ENCODE peak calls at places on chromosomes 12 and 14, in six cellular contexts. I is astrocyte, P is brain microvascular endothelial cell, J is SK-N-SH, T is ovary, L is cardiac muscle cell. K is an unnamed sample. For H3K36me3, the result is how much of the 10 kb centered on the place peaks cover.

GRCh38 chr12:56677680-56678079 is 10.4 kb downstream of the PTGES3 start:
- DNase-seq in I (no peak), P (no peak), J (no peak), T (no peak), L (no peak), K (no peak)

GRCh38 chr12:75294338-75294737 is 35.8 kb downstream of the CAPS2 start:
- DNase-seq in I (no peak), P (no peak), J (no peak), T (no peak), L (no peak), K (no peak)

GRCh38 chr14:24441904-24442239 is 704 bp downstream of the SDR39U1 start:
- DNase-seq in I (peak), P (no peak), J (no peak), T (no peak), L (no peak), K (peak)

GRCh38 chr12:5043589-5044419 is at the start of gene KCNA5:
- DNase-seq in I (no peak), P (no peak), J (peak), T (peak), L (peak), K (no peak)

GRCh38 chr12:31491819-31492598 is 98.9 kb downstream of the DENND5B start:
- DNase-seq in I (peak), P (peak), J (no peak), T (no peak), L (peak), K (no peak)

GRCh38 chr14:42480235-42480634 is 873.6 kb downstream of the LRFN5 start:
- DNase-seq in I (no peak), P (no peak), J (no peak), T (no peak), L (no peak), K (no peak)

GRCh38 chr12:123094349-123095073 is 56.4 kb downstream of the PITPNM2 start:
- DNase-seq in I (peak), P (peak), J (no peak), T (peak), L (peak), K (peak)

GRCh38 chr14:41749425-41749824 is 142.7 kb downstream of the LRFN5 start:
- DNase-seq in I (peak), P (peak), J (no peak), T (no peak), L (peak), K (no peak)

GRCh38 chr14:56979961-56980360 is 169.7 kb upstream of the OTX2 start:
- DNase-seq in I (no peak), P (no peak), J (no peak), T (no peak), L (no peak), K (no peak)

GRCh38 chr14:38646391-38646790 is 390.5 kb upstream of the CLEC14A start:
- DNase-seq in I (no peak), P (no peak), J (no peak), T (no peak), L (no peak), K (peak)

GRCh38 chr14:96158735-96159134 is 45.9 kb upstream of the BDKRB2 start:
- DNase-seq in I (no peak), P (no peak), J (no peak), T (no peak), L (no peak), K (no peak)

GRCh38 chr14:64510825-64511679 is 6.5 kb downstream of the ZBTB1 start:
- DNase-seq in I (peak), P (peak), J (peak), T (peak), L (peak), K (peak)

GRCh38 chr12:6362383-6362782 is 13.0 kb downstream of the SCNN1A start:
- DNase-seq in I (no peak), P (no peak), J (no peak), T (no peak), L (no peak), K (no peak)

GRCh38 chr12:45184145-45184958 is 31.5 kb upstream of the ANO6 start:
- DNase-seq in I (no peak), P (no peak), J (no peak), T (no peak), L (no peak), K (no peak)

GRCh38 chr12:132427177-132427725 is 62.7 kb upstream of the FBRSL1 start:
- DNase-seq in I (no peak), P (no peak), J (no peak), T (no peak), L (no peak), K (no peak)

GRCh38 chr12:5432011-5432400 is at the start of gene NTF3:
- DNase-seq in I (peak), P (no peak), J (peak), T (peak), L (peak), K (no peak)

GRCh38 chr12:25526778-25527177 is 26.3 kb downstream of the LMNTD1 start:
- DNase-seq in I (no peak), P (no peak), J (no peak), T (no peak), L (no peak), K (no peak)

GRCh38 chr12:78863482-78864427 is 819 bp upstream of the SYT1 start:
- DNase-seq in I (peak), P (peak), J (peak), T (peak), L (peak), K (peak)

GRCh38 chr12:101891462-101891971 is 14.1 kb downstream of the DRAM1 start:
- DNase-seq in I (peak), P (peak), J (no peak), T (no peak), L (peak), K (no peak)

GRCh38 chr14:53882684-53883083 is 73.9 kb downstream of the BMP4 start:
- DNase-seq in I (no peak), P (no peak), J (no peak), T (no peak), L (no peak), K (no peak)

GRCh38 chr12:55823419-55823818 is 5.6 kb downstream of the ORMDL2 start:
- DNase-seq in I (no peak), P (no peak), J (no peak), T (no peak), L (no peak), K (no peak)

GRCh38 chr12:59173696-59174095 is 253.4 kb upstream of the LRIG3 start:
- DNase-seq in I (no peak), P (no peak), J (no peak), T (no peak), L (no peak), K (no peak)

GRCh38 chr12:101654442-101654841 is 43.0 kb upstream of the CHPT1 start:
- DNase-seq in I (no peak), P (no peak), J (no peak), T (no peak), L (no peak), K (no peak)

GRCh38 chr12:121529184-121529583 is 51.6 kb downstream of the KDM2B start:
- DNase-seq in I (no peak), P (no peak), J (no peak), T (no peak), L (no peak), K (no peak)

GRCh38 chr14:29042546-29042945 is 276.0 kb downstream of the FOXG1 start:
- DNase-seq in I (no peak), P (no peak), J (no peak), T (no peak), L (no peak), K (no peak)

GRCh38 chr12:90102957-90103652 is 394.5 kb upstream of the ATP2B1 start:
- DNase-seq in I (peak), P (peak), J (peak), T (no peak), L (peak), K (peak)

GRCh38 chr14:60632777-60633176 is 16.5 kb downstream of the SIX1 start:
- DNase-seq in I (no peak), P (no peak), J (no peak), T (no peak), L (no peak), K (no peak)

GRCh38 chr12:125403145-125403789 is 338.0 kb downstream of the AACS start:
- DNase-seq in I (no peak), P (peak), J (peak), T (no peak), L (peak), K (no peak)

GRCh38 chr12:115320451-115320850 is 636.5 kb upstream of the TBX3 start:
- DNase-seq in I (no peak), P (no peak), J (no peak), T (no peak), L (no peak), K (no peak)

GRCh38 chr14:98173291-98173690 is 1098.7 kb downstream of the BCL11B start:
- DNase-seq in I (no peak), P (no peak), J (no peak), T (no peak), L (no peak), K (no peak)

GRCh38 chr14:96592591-96593388 is 90.6 kb downstream of the PAPOLA start:
- DNase-seq in I (peak), P (no peak), J (peak), T (no peak), L (peak), K (peak)

GRCh38 chr14:69092840-69093422 is 60.0 kb downstream of the DCAF5 start:
- DNase-seq in I (no peak), P (no peak), J (no peak), T (no peak), L (no peak), K (no peak)

GRCh38 chr12:131092911-131093901 is 139.5 kb downstream of the ADGRD1 start:
- DNase-seq in I (no peak), P (no peak), J (no peak), T (peak), L (no peak), K (peak)

GRCh38 chr14:64095620-64096019 is 198.6 kb downstream of the ESR2 start:
- DNase-seq in I (peak), P (peak), J (no peak), T (no peak), L (peak), K (no peak)

DNA sequence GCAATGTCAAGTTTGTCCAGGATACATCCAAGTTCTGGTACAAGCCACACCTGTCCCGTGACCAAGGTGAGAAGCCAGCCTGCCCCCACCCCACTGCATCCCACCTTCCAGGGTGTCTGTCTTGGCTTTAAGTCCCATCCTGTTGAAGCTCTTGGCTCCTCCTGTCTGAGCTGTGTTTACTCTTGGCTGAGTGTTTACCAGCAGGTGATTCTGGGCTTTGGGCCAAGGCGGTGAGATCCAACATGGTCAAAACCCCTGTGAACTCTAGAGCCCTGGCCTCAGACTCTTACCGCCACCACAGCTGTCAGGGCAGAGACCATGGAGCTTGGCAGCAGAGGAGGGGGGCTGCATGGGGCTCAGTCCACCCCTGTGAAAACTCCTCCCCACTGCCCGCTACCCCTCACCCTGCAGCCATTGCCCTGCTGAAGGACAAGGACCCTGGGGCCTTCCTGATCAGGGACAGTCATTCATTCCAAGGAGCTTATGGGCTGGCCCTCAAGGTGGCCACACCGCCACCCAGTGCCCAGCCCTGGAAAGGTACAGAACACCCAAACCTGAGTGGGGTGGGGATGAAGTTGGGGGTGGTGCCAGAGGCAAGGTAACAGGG is 11.6 kb downstream of the TNS2 start:
- DNase-seq in I (no peak), P (no peak), J (no peak), T (peak), L (peak), K (no peak)
- TF ChIP-seq CTCF in I (no peak), P (peak), J (no peak), T (no peak), L (peak), K (peak)

DNA sequence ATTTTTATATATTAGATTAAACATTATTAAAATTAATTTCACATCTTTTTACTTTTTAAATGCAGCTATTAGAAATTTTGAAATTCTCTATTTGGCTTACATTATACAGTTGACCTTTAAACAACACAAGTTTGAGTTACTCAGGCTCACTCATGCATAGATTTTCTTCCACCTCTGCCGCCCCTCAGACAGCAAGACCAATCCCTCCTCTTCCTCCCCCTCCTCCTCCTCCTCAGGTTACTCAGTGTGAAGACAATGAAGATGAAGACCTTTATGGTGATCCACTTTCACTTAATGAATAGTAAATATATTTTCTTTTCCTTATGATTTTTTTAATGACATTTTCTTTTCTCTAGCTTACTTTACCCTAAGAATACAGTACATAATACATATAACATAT is 136.2 kb downstream of the LLPH start:
- DNase-seq in I (no peak), P (no peak), J (no peak), T (no peak), L (no peak), K (no peak)
- H3K36me3 ChIP-seq in I (under half), P (under half), J (under half), T (under half), L (under half), K (under half)

GRCh38 chr12:100058482-100059029 is 73.8 kb upstream of the ANKS1B start:
- DNase-seq in I (peak), P (peak), J (peak), T (no peak), L (peak), K (no peak)
- TF ChIP-seq CTCF in I (peak), P (peak), J (peak), T (no peak), L (peak), K (peak)

DNA sequence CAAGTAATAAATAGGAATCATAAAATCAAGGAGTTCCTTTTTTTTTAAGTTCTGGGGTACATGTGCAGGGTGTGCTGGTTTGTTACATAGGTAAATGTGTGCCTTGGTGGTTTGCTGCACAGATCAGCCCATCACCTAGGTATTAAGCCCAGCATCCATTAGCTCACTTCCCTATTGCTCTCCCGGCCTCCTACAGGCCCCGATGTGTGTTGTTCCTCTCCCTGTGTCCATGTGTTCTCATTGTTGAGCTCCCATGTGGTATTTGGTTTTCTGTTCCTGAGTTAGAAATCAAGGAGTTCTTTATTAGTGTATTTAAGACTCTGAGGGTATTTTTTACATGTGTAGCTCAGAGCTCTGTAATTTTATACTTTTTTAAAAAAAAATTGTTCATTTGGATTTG is 86.0 kb downstream of the SCFD1 start:
- DNase-seq in I (no peak), P (no peak), J (no peak), T (no peak), L (no peak), K (no peak)
- H3K36me3 ChIP-seq in I (under half), P (under half), J (half or more), T (under half), L (under half), K (under half)

GRCh38 chr12:60935981-60936761 is 1324.0 kb upstream of the USP15 start:
- DNase-seq in I (no peak), P (no peak), J (no peak), T (no peak), L (no peak), K (no peak)
- TF ChIP-seq CTCF in I (no peak), P (no peak), J (no peak), T (no peak), L (no peak), K (no peak)

DNA sequence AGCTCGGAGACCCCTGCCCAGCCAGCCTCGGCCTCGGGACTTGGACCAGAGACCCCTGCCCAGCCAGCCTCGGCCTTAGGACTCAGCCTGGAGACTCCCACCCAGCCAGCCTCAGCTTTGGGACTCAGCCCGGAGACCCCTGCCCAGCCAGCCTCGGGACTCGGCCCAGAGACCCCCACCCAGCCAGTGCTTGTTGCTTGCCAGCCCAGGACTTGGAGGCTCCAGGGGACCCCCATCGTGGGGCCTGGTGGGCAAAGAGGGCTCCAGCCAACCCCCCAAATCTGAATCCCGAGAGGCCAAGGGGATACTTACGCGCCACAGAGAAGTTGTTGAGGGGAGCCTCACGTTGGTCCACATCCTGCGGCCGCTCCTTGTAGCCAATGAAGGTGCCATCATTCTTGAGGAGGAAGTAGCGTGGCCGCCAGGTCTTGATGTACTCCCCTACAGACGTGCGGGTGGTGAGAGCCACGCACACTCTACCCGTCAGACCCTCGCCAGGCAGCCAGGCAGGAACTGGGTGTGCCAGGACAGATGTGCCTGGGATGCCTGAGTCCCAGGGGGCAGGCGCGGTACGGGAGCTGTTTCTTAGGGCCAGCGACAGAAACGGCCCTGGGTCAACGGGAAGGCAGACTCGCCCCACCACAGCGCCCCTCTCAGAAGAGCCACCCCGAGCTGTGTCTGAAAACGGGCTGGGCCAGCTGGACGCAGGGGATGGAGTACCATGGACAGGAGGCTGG is 15.6 kb downstream of the AKT1 start:
- DNase-seq in I (no peak), P (no peak), J (no peak), T (no peak), L (no peak), K (no peak)
- H3K36me3 ChIP-seq in I (under half), P (under half), J (under half), T (under half), L (under half), K (under half)

K was measured in BE2C.